ENCODE peak calls at places on chromosomes 6 and 20, in five cellular contexts. S is Daoy, B is T-helper 1 cell, J is left ventricle myocardium inferior, W is HuH-7.5. V is an unnamed sample.

GRCh38 chr20:41330343-41330720 is 10.3 kb upstream of the LPIN3 start:
- DNase-seq in S (no peak), B (no peak), J (no peak), W (no peak), V (no peak)

GRCh38 chr20:55415567-55416142 is 589.7 kb downstream of the CBLN4 start:
- DNase-seq in S (no peak), B (no peak), J (no peak), W (no peak), V (no peak)

GRCh38 chr20:46122071-46122470 is 4.0 kb downstream of the CD40 start:
- DNase-seq in S (peak), B (no peak), J (no peak), W (no peak), V (no peak)

GRCh38 chr6:112145080-112145573 is 57.7 kb downstream of the FAM229B start:
- DNase-seq in S (no peak), B (no peak), J (no peak), W (no peak), V (no peak)

GRCh38 chr6:54860739-54861138 is 14.2 kb downstream of the FAM83B start:
- DNase-seq in S (peak), B (no peak), J (no peak), W (no peak), V (no peak)

GRCh38 chr20:43751167-43752050 is 24.6 kb upstream of the GTSF1L start:
- DNase-seq in S (peak), B (no peak), J (no peak), W (no peak), V (no peak)

GRCh38 chr6:75458895-75459294 is 34.7 kb downstream of the FILIP1 start:
- DNase-seq in S (no peak), B (no peak), J (no peak), W (no peak), V (no peak)

GRCh38 chr6:143333081-143333480 is 117.4 kb downstream of the ADAT2 start:
- DNase-seq in S (peak), B (no peak), J (no peak), W (no peak), V (no peak)

GRCh38 chr20:47273591-47274235 is 82.8 kb downstream of the ZMYND8 start:
- DNase-seq in S (peak), B (no peak), J (no peak), W (no peak), V (no peak)

GRCh38 chr6:139164001-139164400 is 29.1 kb downstream of the HECA start:
- DNase-seq in S (no peak), B (peak), J (no peak), W (no peak), V (no peak)

GRCh38 chr6:169986171-169986847 is 234.9 kb downstream of the ERMARD start:
- DNase-seq in S (no peak), B (no peak), J (peak), W (no peak), V (no peak)

GRCh38 chr6:14464049-14464448 is 346.5 kb downstream of the CD83 start:
- DNase-seq in S (no peak), B (no peak), J (no peak), W (no peak), V (no peak)

GRCh38 chr6:107345398-107345797 is 114.0 kb downstream of the PDSS2 start:
- DNase-seq in S (no peak), B (no peak), J (no peak), W (no peak), V (no peak)

GRCh38 chr20:14264869-14265268 is 72.5 kb downstream of the FLRT3 start:
- DNase-seq in S (no peak), B (no peak), J (no peak), W (peak), V (no peak)

GRCh38 chr6:154057098-154057497 is 18.1 kb downstream of the OPRM1 start:
- DNase-seq in S (no peak), B (no peak), J (no peak), W (no peak), V (no peak)

GRCh38 chr6:104700371-104701185 is 159.1 kb downstream of the HACE1 start:
- DNase-seq in S (no peak), B (no peak), J (no peak), W (no peak), V (no peak)

GRCh38 chr20:46974669-46975434 is 80.2 kb downstream of the EYA2 start:
- DNase-seq in S (no peak), B (no peak), J (no peak), W (no peak), V (no peak)

GRCh38 chr20:4283011-4283410 is 267.7 kb upstream of the RNF24 start:
- DNase-seq in S (no peak), B (no peak), J (no peak), W (no peak), V (no peak)

GRCh38 chr6:150895898-150896632 is 30.6 kb downstream of the MTHFD1L start:
- DNase-seq in S (no peak), B (no peak), J (no peak), W (no peak), V (no peak)

GRCh38 chr6:10541591-10541990 is 20.4 kb downstream of the GCNT2 start:
- DNase-seq in S (no peak), B (no peak), J (no peak), W (no peak), V (no peak)

GRCh38 chr6:51644426-51644825 is 443.0 kb downstream of the PKHD1 start:
- DNase-seq in S (peak), B (no peak), J (no peak), W (no peak), V (no peak)

GRCh38 chr20:38321959-38322598 is 18.1 kb downstream of the BPI start:
- DNase-seq in S (peak), B (no peak), J (no peak), W (no peak), V (peak)

GRCh38 chr20:354298-354977 is 7.5 kb downstream of the NRSN2 start:
- DNase-seq in S (peak), B (peak), J (peak), W (peak), V (peak)

GRCh38 chr6:37794825-37795224 is 24.7 kb upstream of the ZFAND3 start:
- DNase-seq in S (no peak), B (no peak), J (no peak), W (no peak), V (no peak)

GRCh38 chr6:137661601-137662000 is 167.4 kb upstream of the OLIG3 start:
- DNase-seq in S (no peak), B (peak), J (no peak), W (no peak), V (no peak)